ENCODE peak calls at places on chromosomes 11 and 22, in nine cellular contexts. H, Q, U, R, P, K, W, Z and M are unnamed samples.

GRCh38 chr22:19429950-19430889 is 1.3 kb downstream of the HIRA start:
- DNase-seq in H (no peak), Q (peak; percentile 55), U (peak; percentile 78), R (peak; percentile 74), P (peak; percentile 31), K (peak; percentile 51), W (peak; percentile 25), Z (peak; percentile 7), M (no peak)

GRCh38 chr22:39574779-39575551 is 4.4 kb downstream of the CACNA1I start:
- DNase-seq in H (no peak), Q (no peak), U (peak; percentile 95), R (peak; percentile 69), P (no peak), K (no peak), W (no peak), Z (peak; percentile 86), M (peak; percentile 93)

GRCh38 chr11:115920087-115920461 is 415.9 kb upstream of the CADM1 start:
- DNase-seq in H (no peak), Q (no peak), U (peak; percentile 67), R (no peak), P (no peak), K (no peak), W (no peak), Z (no peak), M (no peak)

GRCh38 chr11:90407350-90407749 is 184.5 kb upstream of the CHORDC1 start:
- DNase-seq in H (no peak), Q (no peak), U (no peak), R (no peak), P (no peak), K (no peak), W (no peak), Z (peak; percentile 7), M (no peak)

GRCh38 chr22:30325065-30325720 is 1.5 kb downstream of the TBC1D10A start:
- DNase-seq in H (peak; percentile 84), Q (no peak), U (peak; percentile 90), R (peak; percentile 83), P (no peak), K (peak; percentile 47), W (no peak), Z (peak; percentile 67), M (no peak)

GRCh38 chr11:82790723-82791487 is 57.2 kb upstream of the FAM181B start:
- DNase-seq in H (no peak), Q (no peak), U (no peak), R (peak; percentile 44), P (no peak), K (no peak), W (no peak), Z (no peak), M (no peak)

GRCh38 chr22:37233751-37234631 is 10.1 kb downstream of the RAC2 start:
- DNase-seq in H (no peak), Q (peak; percentile 22), U (no peak), R (no peak), P (no peak), K (no peak), W (no peak), Z (no peak), M (peak; percentile 52)

GRCh38 chr22:38456841-38457699 is 2.1 kb upstream of the KCNJ4 start:
- DNase-seq in H (no peak), Q (no peak), U (no peak), R (no peak), P (no peak), K (no peak), W (no peak), Z (no peak), M (no peak)

GRCh38 chr11:3834349-3835099 is 6.2 kb downstream of the RHOG start:
- DNase-seq in H (peak; percentile 68), Q (peak; percentile 79), U (no peak), R (no peak), P (peak; percentile 53), K (peak; percentile 62), W (no peak), Z (no peak), M (no peak)

GRCh38 chr22:46366327-46366731 is 30.8 kb downstream of the TRMU start:
- DNase-seq in H (no peak), Q (peak; percentile 40), U (no peak), R (no peak), P (no peak), K (no peak), W (no peak), Z (no peak), M (no peak)

GRCh38 chr11:6755303-6755952 is 16.3 kb downstream of the OR2AG2 start:
- DNase-seq in H (no peak), Q (no peak), U (peak; percentile 34), R (peak; percentile 63), P (no peak), K (peak; percentile 28), W (peak; percentile 28), Z (peak; percentile 60), M (no peak)

GRCh38 chr11:71182791-71183556 is 69.4 kb downstream of the SHANK2 start:
- DNase-seq in H (no peak), Q (no peak), U (no peak), R (no peak), P (no peak), K (no peak), W (no peak), Z (no peak), M (no peak)

GRCh38 chr11:108269583-108269982 is 46.7 kb downstream of the ATM start:
- DNase-seq in H (no peak), Q (no peak), U (no peak), R (no peak), P (no peak), K (no peak), W (no peak), Z (no peak), M (no peak)

GRCh38 chr11:122717264-122717867 is 61.8 kb downstream of the UBASH3B start:
- DNase-seq in H (no peak), Q (peak; percentile 51), U (no peak), R (no peak), P (no peak), K (peak; percentile 38), W (no peak), Z (no peak), M (no peak)

GRCh38 chr11:35477871-35478270 is 47.5 kb downstream of the PAMR1 start:
- DNase-seq in H (no peak), Q (no peak), U (no peak), R (no peak), P (no peak), K (no peak), W (no peak), Z (no peak), M (no peak)

GRCh38 chr11:8934735-8935478 is 2.2 kb upstream of the C11orf16 start:
- DNase-seq in H (no peak), Q (no peak), U (peak; percentile 90), R (peak; percentile 86), P (no peak), K (no peak), W (no peak), Z (peak; percentile 57), M (no peak)

GRCh38 chr22:19810381-19811141 is 44.1 kb downstream of the GNB1L start:
- DNase-seq in H (no peak), Q (peak; percentile 36), U (peak; percentile 81), R (peak; percentile 80), P (no peak), K (no peak), W (no peak), Z (no peak), M (no peak)

GRCh38 chr11:62918531-62918930 is 2.6 kb downstream of the CHRM1 start:
- DNase-seq in H (no peak), Q (peak; percentile 18), U (no peak), R (no peak), P (no peak), K (no peak), W (no peak), Z (no peak), M (no peak)

GRCh38 chr11:61752117-61752924 is at the start of gene MYRF:
- DNase-seq in H (no peak), Q (peak; percentile 61), U (peak; percentile 14), R (no peak), P (peak; percentile 49), K (peak; percentile 65), W (peak; percentile 80), Z (peak; percentile 54), M (no peak)
- TF ChIP-seq CTCF in H (peak; percentile 39), Q (peak; percentile 32), U (peak; percentile 82), R (peak; percentile 54), P (peak; percentile 52), K (peak; percentile 97), W (no peak), Z (peak; percentile 65), M (peak; percentile 75)

GRCh38 chr22:42367980-42368378 is 64.2 kb downstream of the NFAM1 start:
- DNase-seq in H (no peak), Q (no peak), U (no peak), R (no peak), P (peak; percentile 30), K (peak; percentile 19), W (peak; percentile 34), Z (peak; percentile 4), M (peak; percentile 48)
- H3K4me3 ChIP-seq in H (peak overlapping the region; percentile 46), Q (peak overlapping the region; percentile 72), U (no peak overlapping the region), R (no peak overlapping the region), P (peak overlapping the region; percentile 80), K (peak overlapping the region; percentile 20), W (peak overlapping the region; percentile 48), Z (peak overlapping the region; percentile 71), M (peak overlapping the region; percentile 40)

GRCh38 chr11:76703707-76704106 is 33.2 kb upstream of the LRRC32 start:
- DNase-seq in H (no peak), Q (no peak), U (no peak), R (no peak), P (no peak), K (no peak), W (no peak), Z (no peak), M (no peak)

GRCh38 chr11:76701701-76702100 is 31.2 kb upstream of the LRRC32 start:
- DNase-seq in H (no peak), Q (no peak), U (peak; percentile 63), R (peak; percentile 59), P (no peak), K (no peak), W (no peak), Z (peak; percentile 69), M (no peak)

GRCh38 chr11:76700177-76701100 is 29.9 kb upstream of the LRRC32 start:
- DNase-seq in H (no peak), Q (no peak), U (peak; percentile 97), R (peak; percentile 85), P (no peak), K (peak; percentile 46), W (no peak), Z (peak; percentile 61), M (no peak)

GRCh38 chr11:76704171-76704948 is 33.8 kb upstream of the LRRC32 start:
- DNase-seq in H (no peak), Q (no peak), U (no peak), R (no peak), P (no peak), K (no peak), W (no peak), Z (no peak), M (no peak)

GRCh38 chr11:76702378-76703128 is 32.0 kb upstream of the LRRC32 start:
- DNase-seq in H (no peak), Q (no peak), U (peak; percentile 15), R (no peak), P (no peak), K (no peak), W (no peak), Z (no peak), M (no peak)
- TF ChIP-seq CTCF in H (no peak), Q (no peak), U (no peak), R (no peak), P (no peak), K (no peak), W (no peak), Z (no peak), M (no peak)

DNA sequence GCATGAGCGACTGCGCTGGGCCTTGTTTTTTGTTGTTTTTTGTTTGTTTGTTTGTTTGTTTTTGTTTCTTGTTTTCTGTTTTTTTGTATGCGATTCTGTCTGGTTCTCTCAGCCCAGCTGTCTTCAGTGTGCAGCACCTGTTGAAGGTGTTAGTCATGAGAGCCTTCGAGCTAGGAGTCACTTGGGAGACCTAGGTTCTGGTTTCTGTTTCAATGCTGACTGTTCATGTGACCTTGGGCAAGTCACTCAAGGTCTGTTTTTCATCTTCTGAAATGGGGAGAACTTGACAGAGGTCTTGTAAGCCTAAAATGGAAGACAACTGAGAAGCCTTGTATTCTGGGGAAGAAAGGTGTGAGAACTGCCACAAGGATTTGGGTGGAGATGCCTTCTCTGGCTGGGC is 1.8 kb downstream of the DCPS start:
- DNase-seq in H (no peak), Q (no peak), U (no peak), R (no peak), P (no peak), K (no peak), W (no peak), Z (no peak), M (no peak)
- H3K4me3 ChIP-seq in H (no peak overlapping the region), Q (no peak overlapping the region), U (no peak overlapping the region), R (no peak overlapping the region), P (no peak overlapping the region), K (no peak overlapping the region), W (no peak overlapping the region), Z (no peak overlapping the region), M (no peak overlapping the region)